ENCODE peak calls at places on chromosomes 2 and 18, in eight cellular contexts. K is choroid plexus epithelial cell; P is transverse colon; I is fibroblast of lung; W is kidney epithelial cell; L is coronary artery; Z is mesothelial cell of epicardium; C is activated CD8-positive, alpha-beta T cell treated with anti-CD3 and anti-CD28 coated beads for 36 hours. D is an unnamed sample.

GRCh38 chr2:164896634-164897033 is 55.0 kb upstream of the COBLL1 start:
- DNase-seq in K (peak; percentile 81), L (no peak), I (peak; percentile 60), Z (no peak), P (no peak), C (peak; percentile 31), W (peak; percentile 56), D (no peak)

GRCh38 chr2:132582360-132582759 is 87.6 kb downstream of the LYPD1 start:
- DNase-seq in L (no peak), W (no peak), I (peak; percentile 39), Z (no peak), K (no peak), P (no peak), C (no peak), D (peak; percentile 59)

GRCh38 chr18:69935319-69936190 is 12.1 kb downstream of the CD226 start:
- DNase-seq in K (no peak), P (peak; percentile 51), L (no peak), W (no peak), I (no peak), C (peak; percentile 97), Z (no peak), D (no peak)

GRCh38 chr2:220259656-220260055 is 632.2 kb downstream of the SLC4A3 start:
- DNase-seq in L (no peak), C (no peak), W (no peak), K (no peak), Z (no peak), I (no peak), P (no peak), D (no peak)

GRCh38 chr18:69636529-69637301 is 236.0 kb downstream of the DOK6 start:
- DNase-seq in L (no peak), Z (no peak), C (peak; percentile 26), P (no peak), I (no peak), W (no peak), K (peak; percentile 9), D (no peak)

GRCh38 chr2:190137561-190137960 is 75.0 kb upstream of the MSTN start:
- DNase-seq in I (no peak), L (no peak), Z (no peak), P (no peak), K (peak; percentile 59), C (no peak), W (no peak), D (no peak)

GRCh38 chr2:160574472-160575140 is 81.0 kb upstream of the RBMS1 start:
- DNase-seq in K (peak; percentile 81), Z (no peak), W (peak; percentile 60), P (no peak), I (peak; percentile 56), C (no peak), L (no peak), D (no peak)

GRCh38 chr2:167509585-167509984 is 621.3 kb downstream of the XIRP2 start:
- DNase-seq in I (peak; percentile 68), L (no peak), C (no peak), K (peak; percentile 68), W (peak; percentile 91), P (no peak), Z (no peak), D (no peak)

GRCh38 chr2:25250331-25251031 is 82.1 kb upstream of the POMC start:
- DNase-seq in K (peak; percentile 41), P (no peak), L (no peak), I (peak; percentile 53), Z (peak; percentile 53), C (peak; percentile 61), W (peak; percentile 74), D (no peak)

GRCh38 chr2:96340493-96341414 is 5.2 kb downstream of the NCAPH start:
- DNase-seq in K (peak; percentile 77), P (no peak), I (no peak), W (no peak), L (no peak), C (no peak), Z (no peak), D (no peak)

GRCh38 chr2:191018048-191018447 is 4.1 kb upstream of the STAT1 start:
- DNase-seq in L (no peak), C (no peak), I (no peak), K (no peak), P (no peak), W (no peak), Z (no peak), D (no peak)

GRCh38 chr2:11155326-11156059 is at the start of gene SLC66A3:
- DNase-seq in C (peak; percentile 78), Z (peak; percentile 93), W (peak; percentile 54), K (peak; percentile 91), P (no peak), L (no peak), I (peak; percentile 85), D (no peak)

GRCh38 chr2:75654012-75654411 is 7.4 kb downstream of the MRPL19 start:
- DNase-seq in K (no peak), P (no peak), Z (no peak), L (no peak), C (no peak), I (no peak), W (no peak), D (no peak)

GRCh38 chr2:28445448-28446258 is 50.2 kb upstream of the PLB1 start:
- DNase-seq in P (no peak), Z (no peak), I (peak; percentile 91), L (no peak), C (peak; percentile 81), W (peak; percentile 90), K (peak; percentile 94), D (no peak)

GRCh38 chr2:234482807-234483206 is 14.1 kb downstream of the ARL4C start:
- DNase-seq in Z (no peak), L (no peak), P (no peak), I (no peak), W (no peak), C (no peak), K (no peak), D (no peak)

GRCh38 chr18:785242-785641 is 26.8 kb downstream of the YES1 start:
- DNase-seq in I (no peak), Z (no peak), L (no peak), C (no peak), P (no peak), W (no peak), K (no peak), D (no peak)

GRCh38 chr2:96579422-96579821 is 42.9 kb downstream of the ARID5A start:
- DNase-seq in L (no peak), P (no peak), I (no peak), W (no peak), Z (no peak), C (no peak), K (no peak), D (no peak)

GRCh38 chr2:7692657-7693161 is 775.5 kb downstream of the RNF144A start:
- DNase-seq in I (peak; percentile 90), C (no peak), Z (no peak), L (peak; percentile 76), K (peak; percentile 39), W (no peak), P (no peak), D (no peak)

GRCh38 chr2:49616800-49617199 is 462.5 kb upstream of the FSHR start:
- DNase-seq in C (no peak), P (no peak), L (no peak), K (peak; percentile 4), W (no peak), I (no peak), Z (no peak), D (no peak)
- TF ChIP-seq CTCF in C (no peak), P (no peak), L (no peak), K (peak; percentile 13), W (peak; percentile 63), I (no peak), Z (peak; percentile 40), D (peak; percentile 26)

GRCh38 chr2:85684380-85684779 is 9.8 kb upstream of the GNLY start:
- DNase-seq in W (no peak), P (no peak), L (no peak), I (no peak), Z (no peak), C (no peak), K (no peak), D (no peak)

GRCh38 chr2:85681776-85682175 is 12.4 kb upstream of the GNLY start:
- DNase-seq in K (no peak), W (no peak), C (no peak), I (no peak), L (no peak), Z (no peak), P (no peak), D (no peak)

GRCh38 chr2:85680707-85681353 is 12.8 kb upstream of the SFTPB start:
- DNase-seq in I (no peak), L (no peak), Z (no peak), W (no peak), C (no peak), P (no peak), K (no peak), D (no peak)

GRCh38 chr2:85681354-85681728 is 12.8 kb upstream of the GNLY start:
- DNase-seq in K (no peak), Z (no peak), P (no peak), L (no peak), C (no peak), W (no peak), I (no peak), D (no peak)

GRCh38 chr2:85682378-85682777 is 11.8 kb upstream of the GNLY start:
- DNase-seq in K (no peak), I (no peak), W (no peak), C (no peak), P (no peak), L (no peak), Z (no peak), D (no peak)
- TF ChIP-seq CTCF in K (no peak), I (no peak), W (no peak), C (no peak), P (no peak), L (no peak), Z (no peak), D (no peak)

DNA sequence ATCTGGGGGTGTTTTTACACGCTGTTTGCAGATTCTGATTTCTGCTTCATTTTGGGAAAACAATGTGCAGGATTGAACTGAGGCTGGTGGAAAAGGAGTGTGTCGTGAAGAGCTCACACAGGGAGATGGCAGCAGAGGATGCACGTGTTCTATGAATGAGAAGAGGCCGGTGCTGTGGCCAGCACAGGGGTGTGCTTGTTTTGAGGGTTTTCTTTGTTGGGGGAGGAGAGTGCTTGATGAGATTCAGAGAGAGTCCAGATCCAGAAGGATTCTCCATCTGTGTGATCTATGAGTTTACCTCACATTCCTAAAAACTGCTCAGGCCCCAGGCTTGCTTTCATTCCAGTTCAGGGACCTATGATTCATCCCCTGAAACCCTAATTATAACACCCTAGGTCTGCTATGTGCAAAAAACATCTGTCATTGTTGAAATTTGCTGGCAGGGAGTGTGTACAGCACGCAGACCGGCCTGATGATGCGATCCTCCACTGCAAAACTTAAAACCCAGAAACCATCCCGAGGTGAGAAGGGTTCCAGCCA is 12.1 kb downstream of the TGFA start:
- DNase-seq in W (no peak), P (no peak), I (no peak), L (no peak), C (no peak), Z (no peak), K (no peak), D (no peak)
- TF ChIP-seq CTCF in W (no peak), P (no peak), I (no peak), L (no peak), C (no peak), Z (no peak), K (no peak), D (no peak)

DNA sequence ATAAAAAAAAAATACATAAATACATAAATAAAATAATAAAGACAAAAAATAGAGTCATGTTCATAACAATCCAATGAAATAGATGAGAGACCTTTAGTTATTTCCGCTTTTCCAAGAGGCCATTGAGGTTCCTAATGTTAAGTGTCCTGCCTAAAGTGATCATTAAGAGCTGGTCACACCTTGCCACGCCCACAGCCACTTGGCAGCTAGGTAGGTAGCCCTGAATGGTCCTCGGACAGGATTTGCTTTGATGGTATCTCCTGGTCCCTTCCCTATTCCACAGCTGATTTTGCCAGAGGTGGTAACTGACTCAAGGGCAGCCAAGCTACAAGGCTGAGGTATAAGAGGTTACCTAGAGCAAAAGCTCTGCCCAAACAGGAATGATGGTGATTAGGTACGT is 24.5 kb upstream of the TANC1 start:
- DNase-seq in I (no peak), W (no peak), C (no peak), Z (no peak), P (no peak), K (no peak), L (no peak), D (no peak)
- TF ChIP-seq CTCF in I (no peak), W (no peak), C (no peak), Z (no peak), P (no peak), K (no peak), L (no peak), D (no peak)

D was measured in osteocyte.